ENCODE peak calls at places on chromosomes 12 and 14, in seven cellular contexts. Y is neural progenitor cell, I is Panc1, O is iPS DF 6.9, W is GM12878, M is stomach, U is RWPE2. A is an unnamed sample. For H3K4me1 and H3K9me3, the result is how much of the 10 kb centered on the place peaks cover.

GRCh38 chr12:124006582-124007170 is 33.7 kb downstream of the ZNF664 start:
- DNase-seq in Y (no peak), I (no peak), O (no peak), W (no peak), M (no peak), U (no peak), A (no peak)

GRCh38 chr14:60760648-60761364 is 26.2 kb downstream of the MNAT1 start:
- DNase-seq in Y (no peak), I (no peak), O (peak), W (no peak), M (no peak), U (no peak), A (no peak)

GRCh38 chr12:88575361-88575959 is 4.8 kb downstream of the KITLG start:
- DNase-seq in Y (no peak), I (no peak), O (no peak), W (no peak), M (no peak), U (no peak), A (no peak)

GRCh38 chr14:21267886-21268611 is 1.2 kb downstream of the HNRNPC start:
- DNase-seq in Y (no peak), I (no peak), O (no peak), W (no peak), M (no peak), U (no peak), A (peak)

GRCh38 chr12:3207858-3208257 is 130.7 kb downstream of the TSPAN9 start:
- DNase-seq in Y (peak), I (no peak), O (no peak), W (no peak), M (no peak), U (no peak), A (no peak)

GRCh38 chr12:5622280-5622679 is 190.4 kb downstream of the NTF3 start:
- DNase-seq in Y (no peak), I (no peak), O (no peak), W (no peak), M (no peak), U (no peak), A (no peak)

GRCh38 chr14:68229423-68229831 is 409.8 kb downstream of the RAD51B start:
- DNase-seq in Y (no peak), I (no peak), O (no peak), W (no peak), M (no peak), U (no peak), A (no peak)

GRCh38 chr12:50581226-50582184 is 76.7 kb downstream of the DIP2B start:
- DNase-seq in Y (peak), I (no peak), O (no peak), W (no peak), M (no peak), U (no peak), A (no peak)

GRCh38 chr14:66649515-66649914 is 141.6 kb downstream of the GPHN start:
- DNase-seq in Y (no peak), I (no peak), O (no peak), W (peak), M (no peak), U (no peak), A (no peak)

GRCh38 chr12:91991397-91992187 is 154.1 kb downstream of the BTG1 start:
- DNase-seq in Y (no peak), I (no peak), O (no peak), W (peak), M (no peak), U (no peak), A (no peak)

GRCh38 chr12:34214011-34214410 is 191.7 kb downstream of the ALG10 start:
- DNase-seq in Y (no peak), I (no peak), O (no peak), W (no peak), M (no peak), U (no peak), A (no peak)

GRCh38 chr14:21023817-21024667 is 819 bp downstream of the NDRG2 start:
- DNase-seq in Y (no peak), I (no peak), O (no peak), W (no peak), M (peak), U (no peak), A (no peak)

GRCh38 chr12:83841620-83842019 is 1071.0 kb downstream of the SLC6A15 start:
- DNase-seq in Y (no peak), I (no peak), O (no peak), W (no peak), M (no peak), U (no peak), A (no peak)

GRCh38 chr14:104218361-104219180 is 80.2 kb downstream of the KIF26A start:
- DNase-seq in Y (no peak), I (no peak), O (no peak), W (no peak), M (no peak), U (peak), A (no peak)

GRCh38 chr14:35332517-35333346 is 40.5 kb downstream of the PSMA6 start:
- DNase-seq in Y (no peak), I (no peak), O (no peak), W (no peak), M (peak), U (no peak), A (no peak)

GRCh38 chr14:62168564-62169155 is 406.4 kb downstream of the SNAPC1 start:
- DNase-seq in Y (no peak), I (no peak), O (no peak), W (no peak), M (no peak), U (no peak), A (no peak)

GRCh38 chr12:23564454-23564853 is 385.0 kb downstream of the SOX5 start:
- DNase-seq in Y (no peak), I (no peak), O (no peak), W (no peak), M (no peak), U (no peak), A (no peak)

GRCh38 chr14:93939304-93940229 is 12.4 kb downstream of the FAM181A start:
- DNase-seq in Y (peak), I (no peak), O (peak), W (peak), M (peak), U (no peak), A (peak)

GRCh38 chr14:65403231-65403630 is 9.3 kb upstream of the FUT8 start:
- DNase-seq in Y (no peak), I (no peak), O (no peak), W (no peak), M (no peak), U (no peak), A (no peak)

GRCh38 chr14:75794615-75795038 is 133.6 kb downstream of the TTLL5 start:
- DNase-seq in Y (no peak), I (peak), O (no peak), W (no peak), M (no peak), U (no peak), A (no peak)

DNA sequence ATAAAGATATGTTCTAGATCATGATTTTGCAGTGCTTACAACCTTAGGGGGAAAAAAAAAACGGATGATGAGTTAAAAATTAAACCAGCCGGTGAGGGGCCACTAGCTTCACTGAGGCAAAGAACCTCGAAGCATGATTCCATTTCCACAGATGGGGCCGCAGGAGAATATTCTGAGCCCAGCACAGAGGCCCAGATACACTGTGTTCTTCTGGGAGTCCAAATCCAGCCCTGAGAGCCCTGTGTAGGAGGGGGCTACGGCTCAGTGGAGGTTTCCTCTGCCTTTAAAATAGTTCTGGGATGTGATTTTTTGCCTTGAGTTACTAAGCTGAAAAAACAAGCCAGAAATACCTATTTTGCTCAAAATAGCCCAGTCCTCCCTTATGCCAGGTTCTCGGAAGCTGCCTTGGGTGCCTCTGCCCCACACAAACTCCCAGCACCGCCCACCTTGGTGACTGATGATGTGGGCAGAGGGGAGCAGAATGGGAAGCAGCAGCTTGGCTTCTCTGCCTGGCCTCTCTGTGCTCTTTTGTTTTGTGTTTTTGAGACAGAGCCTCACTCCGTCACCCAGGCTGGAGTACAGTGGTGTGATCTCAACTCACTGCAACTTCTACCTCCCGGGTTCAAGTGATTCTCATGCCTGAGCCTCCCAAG is 105.4 kb upstream of the BCL2L14 start:
- DNase-seq in Y (no peak), I (no peak), O (no peak), W (no peak), M (no peak), U (no peak), A (no peak)
- H3K4me1 ChIP-seq in Y (under half), I (under half), O (under half), W (under half), M (under half), U (under half), A (under half)

GRCh38 chr12:94151577-94151976 is 3.2 kb downstream of the PLXNC1 start:
- DNase-seq in Y (no peak), I (no peak), O (no peak), W (no peak), M (no peak), U (no peak), A (no peak)

GRCh38 chr12:94149781-94150482 is 1.6 kb downstream of the PLXNC1 start:
- DNase-seq in Y (peak), I (no peak), O (no peak), W (no peak), M (peak), U (no peak), A (peak)

GRCh38 chr12:94148841-94149780 is 734 bp downstream of the PLXNC1 start:
- DNase-seq in Y (peak), I (no peak), O (no peak), W (no peak), M (peak), U (no peak), A (peak)

GRCh38 chr12:94150483-94151225 is 2.3 kb downstream of the PLXNC1 start:
- DNase-seq in Y (peak), I (no peak), O (no peak), W (no peak), M (peak), U (no peak), A (peak)

GRCh38 chr12:94152292-94153083 is 4.1 kb downstream of the PLXNC1 start:
- DNase-seq in Y (no peak), I (no peak), O (no peak), W (no peak), M (no peak), U (no peak), A (no peak)
- H3K4me3 ChIP-seq in Y (no peak), I (no peak), O (no peak), W (peak), M (no peak), U (no peak), A (no peak)

GRCh38 chr14:100413699-100414098 is 90.6 kb downstream of the SLC25A47 start:
- DNase-seq in Y (no peak), I (no peak), O (no peak), W (no peak), M (no peak), U (no peak), A (no peak)
- H3K9me3 ChIP-seq in Y (under half), I (under half), O (under half), W (under half), M (under half), U (under half), A (under half)

GRCh38 chr12:120980800-120981368 is 2.5 kb downstream of the HNF1A start:
- DNase-seq in Y (no peak), I (no peak), O (no peak), W (no peak), M (peak), U (no peak), A (peak)

GRCh38 chr12:120982659-120983058 is 4.3 kb downstream of the HNF1A start:
- DNase-seq in Y (no peak), I (no peak), O (no peak), W (no peak), M (no peak), U (no peak), A (no peak)

GRCh38 chr12:120979862-120980696 is 1.7 kb downstream of the HNF1A start:
- DNase-seq in Y (peak), I (no peak), O (no peak), W (no peak), M (no peak), U (no peak), A (no peak)

GRCh38 chr12:120979220-120979861 is 998 bp downstream of the HNF1A start:
- DNase-seq in Y (no peak), I (no peak), O (no peak), W (no peak), M (no peak), U (no peak), A (no peak)

DNA sequence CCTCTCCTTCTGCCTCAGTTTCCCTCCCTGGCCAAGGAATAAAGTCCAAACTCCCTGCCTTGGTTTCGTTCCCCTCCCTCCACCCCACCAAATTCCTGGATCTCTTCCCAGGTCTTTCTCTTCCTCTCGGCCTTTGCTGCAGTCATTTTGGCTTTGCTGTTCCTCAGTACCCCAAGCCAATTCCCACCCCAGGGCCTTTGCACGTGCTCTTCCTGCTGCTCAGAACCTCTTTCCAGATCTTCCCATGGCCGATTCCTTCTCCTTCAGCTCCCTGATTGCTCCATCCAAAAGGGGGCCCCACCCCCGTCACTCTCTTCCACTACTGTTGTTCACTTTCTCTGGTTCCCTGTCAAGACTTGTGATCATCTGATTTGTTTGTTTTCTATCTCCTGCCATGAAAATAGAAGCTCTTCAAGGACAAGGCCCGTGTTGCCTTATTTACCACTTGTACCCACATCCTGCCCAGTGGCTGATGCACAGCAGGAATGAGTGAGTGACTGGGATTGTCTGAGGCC is 3.1 kb downstream of the HNF1A start:
- DNase-seq in Y (no peak), I (no peak), O (no peak), W (no peak), M (no peak), U (no peak), A (no peak)
- H3K4me1 ChIP-seq in Y (under half), I (under half), O (under half), W (under half), M (half or more), U (under half), A (half or more)

DNA sequence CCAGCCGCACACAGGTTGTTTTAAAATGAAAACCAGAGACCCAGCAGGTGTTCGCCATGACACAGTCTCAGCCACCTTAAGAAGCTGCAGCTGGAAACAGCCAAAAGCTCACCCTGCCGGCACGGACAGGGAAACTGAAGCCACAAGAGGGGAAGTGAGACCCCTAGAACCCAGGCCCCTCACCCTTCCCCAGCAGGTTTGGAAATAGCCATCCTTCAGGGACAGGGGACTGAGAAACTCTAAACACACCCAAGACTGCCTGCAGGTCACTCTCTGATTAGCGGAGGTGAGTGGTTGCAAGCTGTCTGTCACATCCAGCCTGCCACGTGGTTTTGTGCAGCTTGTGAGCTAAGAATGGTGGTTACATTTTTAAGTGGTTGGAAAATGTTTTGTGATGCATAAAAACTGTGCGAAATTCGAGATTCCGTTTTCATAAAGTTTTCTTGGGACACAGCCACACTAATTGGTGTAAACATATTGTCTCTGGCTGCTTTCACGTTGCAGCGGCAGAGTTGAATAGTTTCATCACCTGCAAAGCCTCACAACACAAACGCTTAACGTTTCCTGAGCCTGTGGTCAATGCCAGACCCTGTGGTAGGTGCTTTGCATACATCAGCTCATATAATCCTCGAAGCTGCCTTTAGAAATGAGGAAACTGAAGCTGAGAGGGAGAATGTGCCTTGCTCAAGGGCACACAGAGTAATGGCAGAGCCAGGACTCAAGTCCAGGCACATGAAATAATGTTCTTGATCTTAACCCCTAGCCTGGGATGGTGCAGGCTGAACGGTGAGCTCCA is 1.7 kb upstream of the SELPLG start:
- DNase-seq in Y (peak), I (no peak), O (no peak), W (peak), M (no peak), U (no peak), A (peak)
- H3K4me3 ChIP-seq in Y (no peak), I (no peak), O (no peak), W (peak), M (no peak), U (no peak), A (no peak)

DNA sequence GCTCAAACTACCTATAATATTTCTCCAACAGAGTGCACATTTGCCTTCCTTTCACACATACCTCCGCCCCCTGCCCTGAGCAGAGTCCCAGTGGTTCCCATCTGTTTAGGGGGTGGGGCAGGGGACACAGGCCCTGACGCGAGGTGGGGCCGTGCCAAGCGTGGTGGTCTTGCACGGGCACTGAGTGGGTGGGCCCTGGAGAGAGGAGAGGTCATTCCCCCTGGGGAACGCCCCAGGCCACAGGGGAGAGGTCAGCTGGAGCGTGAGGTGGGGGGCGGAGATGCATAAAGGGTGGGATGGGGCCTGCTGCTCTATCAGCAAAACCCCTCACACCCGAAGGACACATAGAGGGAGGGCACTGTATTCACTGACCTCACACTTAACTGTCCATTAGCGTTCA is 441.9 kb downstream of the TMEM121 start:
- DNase-seq in Y (no peak), I (no peak), O (no peak), W (no peak), M (no peak), U (no peak), A (no peak)
- H3K9me3 ChIP-seq in Y (under half), I (under half), O (under half), W (under half), M (under half), U (under half), A (under half)